ENCODE peak calls at places on chromosomes 16 and 17, in five cellular contexts. O, D, J, U and F are unnamed samples.

GRCh38 chr17:51217946-51218345 is 41.9 kb downstream of the MBTD1 start:
- DNase-seq in O (no peak), D (no peak), J (no peak), U (no peak), F (no peak)

GRCh38 chr16:73703891-73704290 is 592.7 kb upstream of the PSMD7 start:
- DNase-seq in O (no peak), D (no peak), J (no peak), U (no peak), F (no peak)

GRCh38 chr17:29117440-29117753 is 62.8 kb downstream of the MYO18A start:
- DNase-seq in O (no peak), D (no peak), J (no peak), U (no peak), F (no peak)

GRCh38 chr16:15825750-15826305 is 31.0 kb downstream of the MYH11 start:
- DNase-seq in O (no peak), D (no peak), J (no peak), U (no peak), F (no peak)

GRCh38 chr17:9195346-9195870 is 174.1 kb downstream of the NTN1 start:
- DNase-seq in O (no peak), D (no peak), J (no peak), U (no peak), F (no peak)

GRCh38 chr17:6496116-6496481 is 51.8 kb downstream of the PIMREG start:
- DNase-seq in O (no peak), D (no peak), J (no peak), U (no peak), F (no peak)

GRCh38 chr17:149897-150575 is 12.7 kb downstream of the SCGB1C2 start:
- DNase-seq in O (no peak), D (no peak), J (no peak), U (no peak), F (no peak)

GRCh38 chr16:27439273-27440018 is 37.5 kb downstream of the IL21R start:
- DNase-seq in O (no peak), D (no peak), J (no peak), U (no peak), F (no peak)

GRCh38 chr16:67847064-67847861 is at the start of gene CENPT:
- DNase-seq in O (no peak), D (no peak), J (no peak), U (no peak), F (peak; percentile 87)

GRCh38 chr16:75658175-75658574 is 10.6 kb downstream of the TERF2IP start:
- DNase-seq in O (no peak), D (no peak), J (no peak), U (no peak), F (no peak)

GRCh38 chr17:31448467-31449077 is 57.1 kb downstream of the RAB11FIP4 start:
- DNase-seq in O (no peak), D (no peak), J (no peak), U (no peak), F (no peak)

GRCh38 chr16:9598731-9599083 is 507.3 kb downstream of the HAPSTR1 start:
- DNase-seq in O (no peak), D (no peak), J (no peak), U (no peak), F (no peak)

GRCh38 chr16:57179429-57179828 is 6.4 kb downstream of the PSME3IP1 start:
- DNase-seq in O (no peak), D (no peak), J (no peak), U (no peak), F (no peak)

GRCh38 chr17:59607817-59608403 is 11.8 kb upstream of the CLTC start:
- DNase-seq in O (no peak), D (no peak), J (peak; percentile 10), U (no peak), F (peak; percentile 14)

GRCh38 chr17:36674278-36674650 is 72.9 kb downstream of the MRM1 start:
- DNase-seq in O (peak; percentile 60), D (no peak), J (no peak), U (peak; percentile 10), F (no peak)

GRCh38 chr16:11681977-11682654 is 13.9 kb downstream of the SNN start:
- DNase-seq in O (no peak), D (no peak), J (no peak), U (no peak), F (no peak)

GRCh38 chr17:47701603-47702002 is 7.6 kb downstream of the TBKBP1 start:
- DNase-seq in O (no peak), D (no peak), J (no peak), U (no peak), F (no peak)

GRCh38 chr17:67834634-67835033 is 9.3 kb downstream of the BPTF start:
- DNase-seq in O (no peak), D (no peak), J (no peak), U (no peak), F (no peak)